ENCODE peak calls at places on chromosome 21, in five cellular contexts. C is mucosa of descending colon, X is kidney epithelial cell, A is epithelial cell of esophagus, U is left colon. N is an unnamed sample.
A peak's percentile ranks its signal among the peaks of the same experiment; 100 is the strongest.

GRCh38 chr21:45308211-45309068 is 20.7 kb upstream of the POFUT2 start:
- DNase-seq in C (peak; percentile 49), X (no peak), A (no peak), U (peak; percentile 27), N (no peak)

GRCh38 chr21:45362748-45363145 is 42.2 kb upstream of the COL18A1 start:
- DNase-seq in C (peak; percentile 25), X (no peak), A (no peak), U (no peak), N (no peak)

GRCh38 chr21:20026517-20026916 is 971.7 kb upstream of the NCAM2 start:
- DNase-seq in C (no peak), X (no peak), A (no peak), U (no peak), N (no peak)

GRCh38 chr21:45351526-45352275 is 53.3 kb upstream of the COL18A1 start:
- DNase-seq in C (peak; percentile 40), X (no peak), A (no peak), U (no peak), N (no peak)

GRCh38 chr21:34302496-34302895 is 61.3 kb upstream of the KCNE2 start:
- DNase-seq in C (no peak), X (no peak), A (no peak), U (no peak), N (no peak)

GRCh38 chr21:36701912-36702621 is 3.2 kb downstream of the SIM2 start:
- DNase-seq in C (no peak), X (no peak), A (no peak), U (no peak), N (no peak)

GRCh38 chr21:34967509-34968289 is 81.4 kb downstream of the RUNX1 start:
- DNase-seq in C (no peak), X (no peak), A (peak; percentile 76), U (no peak), N (no peak)

GRCh38 chr21:21547368-21547953 is 549.3 kb downstream of the NCAM2 start:
- DNase-seq in C (no peak), X (no peak), A (no peak), U (no peak), N (no peak)

GRCh38 chr21:41712201-41712600 is 54.7 kb downstream of the RIPK4 start:
- DNase-seq in C (no peak), X (no peak), A (no peak), U (no peak), N (no peak)

GRCh38 chr21:45990741-45991605 is 9.4 kb downstream of the COL6A1 start:
- DNase-seq in C (peak; percentile 37), X (no peak), A (no peak), U (peak; percentile 21), N (peak; percentile 12)

GRCh38 chr21:23977971-23978370 is 1629.3 kb downstream of the MRPL39 start:
- DNase-seq in C (no peak), X (no peak), A (no peak), U (no peak), N (no peak)

GRCh38 chr21:45211661-45212060 is 76.0 kb downstream of the POFUT2 start:
- DNase-seq in C (no peak), X (no peak), A (no peak), U (no peak), N (no peak)

GRCh38 chr21:33028759-33029511 is 3.2 kb downstream of the OLIG2 start:
- DNase-seq in C (no peak), X (no peak), A (no peak), U (no peak), N (no peak)

GRCh38 chr21:17925900-17926299 is 106.7 kb upstream of the C21orf91 start:
- DNase-seq in C (no peak), X (no peak), A (peak; percentile 58), U (no peak), N (no peak)

GRCh38 chr21:37532868-37533780 is 166.6 kb downstream of the DYRK1A start:
- DNase-seq in C (no peak), X (peak; percentile 59), A (peak; percentile 96), U (no peak), N (no peak)

GRCh38 chr21:36048357-36048756 is 12.0 kb downstream of the SETD4 start:
- DNase-seq in C (no peak), X (no peak), A (no peak), U (no peak), N (no peak)

GRCh38 chr21:17612023-17612564 is 607 bp downstream of the BTG3 start:
- DNase-seq in C (peak; percentile 76), X (no peak), A (peak; percentile 83), U (peak; percentile 46), N (peak; percentile 53)

GRCh38 chr21:39057121-39057520 is 126.1 kb downstream of the PSMG1 start:
- DNase-seq in C (no peak), X (no peak), A (peak; percentile 29), U (no peak), N (no peak)

GRCh38 chr21:41701749-41702148 is 65.1 kb downstream of the RIPK4 start:
- DNase-seq in C (no peak), X (no peak), A (no peak), U (no peak), N (no peak)

N was measured in colonic mucosa.